ENCODE peak calls at places on chromosomes 3 and 15, in ten cellular contexts. Y is heart right ventricle; U is central memory CD8-positive, alpha-beta T cell; W is foreskin keratinocyte; R is body of pancreas; E is T-helper 17 cell; C is lower lobe of right lung; T is activated T-cell treated with anti-CD3 and anti-CD28 coated beads, Interleukin-2, amount 50 U/mL, for 72 hours; I is activated B cell treated with CpG ODN at 0.5 μM for 24 hours; P is activated CD8-positive, alpha-beta memory T cell treated with anti-CD3 and anti-CD28 coated beads, Interleukin-2, amount 10 ng/mL, durations not matched to agents 7 days and 5 days. B is an unnamed sample.
A peak's percentile ranks its signal among the peaks of the same experiment; 100 is the strongest.

GRCh38 chr15:81075272-81075671 is 58.8 kb upstream of the CFAP161 start:
- ATAC-seq in Y (no peak), U (no peak), W (no peak), R (no peak), E (no peak), C (no peak), T (no peak), I (no peak), P (no peak), B (no peak)

GRCh38 chr3:152284906-152285305 is 16.2 kb downstream of the MBNL1 start:
- ATAC-seq in Y (no peak), U (peak; percentile 75), W (no peak), R (no peak), E (peak; percentile 81), C (no peak), T (peak; percentile 76), I (no peak), P (peak; percentile 73), B (no peak)

GRCh38 chr3:45547764-45548683 is 46.5 kb upstream of the LIMD1 start:
- ATAC-seq in Y (no peak), U (no peak), W (no peak), R (peak; percentile 26), E (no peak), C (peak; percentile 60), T (no peak), I (peak; percentile 34), P (no peak), B (peak; percentile 44)

GRCh38 chr3:145489011-145489410 is 672.0 kb downstream of the PLOD2 start:
- ATAC-seq in Y (no peak), U (no peak), W (no peak), R (no peak), E (no peak), C (no peak), T (no peak), I (no peak), P (no peak), B (no peak)

GRCh38 chr3:187852842-187853727 is 107.8 kb upstream of the BCL6 start:
- ATAC-seq in Y (no peak), U (no peak), W (peak; percentile 86), R (no peak), E (no peak), C (peak; percentile 33), T (peak; percentile 69), I (no peak), P (no peak), B (no peak)

GRCh38 chr15:44082558-44083151 is 112.4 kb downstream of the FRMD5 start:
- ATAC-seq in Y (no peak), U (no peak), W (no peak), R (no peak), E (no peak), C (no peak), T (no peak), I (no peak), P (no peak), B (no peak)

GRCh38 chr15:92117301-92117731 is 263.8 kb downstream of the SLCO3A1 start:
- ATAC-seq in Y (no peak), U (no peak), W (no peak), R (peak; percentile 33), E (no peak), C (no peak), T (no peak), I (no peak), P (no peak), B (no peak)

GRCh38 chr3:76753599-76753998 is 286.3 kb upstream of the ROBO2 start:
- ATAC-seq in Y (no peak), U (no peak), W (no peak), R (no peak), E (no peak), C (no peak), T (no peak), I (no peak), P (no peak), B (no peak)

GRCh38 chr3:88385090-88385489 is 235.3 kb downstream of the C3orf38 start:
- ATAC-seq in Y (no peak), U (no peak), W (no peak), R (no peak), E (no peak), C (no peak), T (no peak), I (no peak), P (no peak), B (no peak)

GRCh38 chr3:123157598-123158287 is 44.0 kb upstream of the SEC22A start:
- ATAC-seq in Y (peak; percentile 22), U (no peak), W (no peak), R (peak; percentile 83), E (no peak), C (peak; percentile 17), T (no peak), I (no peak), P (no peak), B (no peak)

GRCh38 chr3:150373234-150373633 is 34.9 kb upstream of the TSC22D2 start:
- ATAC-seq in Y (no peak), U (no peak), W (no peak), R (no peak), E (no peak), C (no peak), T (no peak), I (no peak), P (no peak), B (no peak)

GRCh38 chr15:55816017-55816416 is 73.1 kb upstream of the PRTG start:
- ATAC-seq in Y (no peak), U (no peak), W (no peak), R (no peak), E (no peak), C (no peak), T (no peak), I (no peak), P (no peak), B (no peak)

GRCh38 chr3:100057716-100058575 is 56.4 kb downstream of the FILIP1L start:
- ATAC-seq in Y (peak; percentile 69), U (no peak), W (peak; percentile 38), R (no peak), E (no peak), C (no peak), T (no peak), I (no peak), P (no peak), B (no peak)

GRCh38 chr15:46111730-46112129 is 476.9 kb downstream of the SQOR start:
- ATAC-seq in Y (no peak), U (no peak), W (no peak), R (no peak), E (no peak), C (peak; percentile 61), T (no peak), I (no peak), P (no peak), B (no peak)

GRCh38 chr3:71099997-71100719 is 483.4 kb downstream of the FOXP1 start:
- ATAC-seq in Y (no peak), U (peak; percentile 36), W (no peak), R (no peak), E (peak; percentile 68), C (no peak), T (peak; percentile 61), I (peak; percentile 37), P (no peak), B (peak; percentile 83)

GRCh38 chr3:178260887-178261286 is 275.3 kb upstream of the KCNMB2 start:
- ATAC-seq in Y (no peak), U (no peak), W (no peak), R (no peak), E (no peak), C (no peak), T (no peak), I (no peak), P (no peak), B (no peak)

GRCh38 chr3:169117264-169117663 is 546.2 kb downstream of the MECOM start:
- ATAC-seq in Y (peak; percentile 81), U (no peak), W (no peak), R (peak; percentile 27), E (no peak), C (no peak), T (no peak), I (no peak), P (no peak), B (no peak)

GRCh38 chr3:169085827-169086226 is 577.7 kb downstream of the MECOM start:
- ATAC-seq in Y (no peak), U (no peak), W (peak; percentile 97), R (no peak), E (no peak), C (peak; percentile 47), T (no peak), I (no peak), P (no peak), B (no peak)

GRCh38 chr3:47152578-47152977 is 11.3 kb downstream of the SETD2 start:
- ATAC-seq in Y (no peak), U (no peak), W (no peak), R (no peak), E (no peak), C (no peak), T (no peak), I (no peak), P (no peak), B (no peak)

GRCh38 chr15:55282284-55282833 is 7.3 kb downstream of the RAB27A start:
- ATAC-seq in Y (no peak), U (peak; percentile 48), W (peak; percentile 71), R (peak; percentile 30), E (peak; percentile 52), C (peak; percentile 40), T (peak; percentile 14), I (no peak), P (peak; percentile 17), B (no peak)

GRCh38 chr15:72195101-72195511 is 2.5 kb downstream of the GRAMD2A start:
- ATAC-seq in Y (no peak), U (no peak), W (peak; percentile 57), R (no peak), E (no peak), C (peak; percentile 63), T (no peak), I (no peak), P (no peak), B (peak; percentile 31)

GRCh38 chr3:54004351-54004750 is 112.7 kb upstream of the SELENOK start:
- ATAC-seq in Y (no peak), U (no peak), W (no peak), R (no peak), E (no peak), C (no peak), T (no peak), I (no peak), P (no peak), B (no peak)

GRCh38 chr3:98978068-98978811 is 76.7 kb upstream of the DCBLD2 start:
- ATAC-seq in Y (no peak), U (no peak), W (no peak), R (no peak), E (no peak), C (no peak), T (no peak), I (no peak), P (no peak), B (no peak)

GRCh38 chr15:38685686-38686339 is 121.2 kb upstream of the RASGRP1 start:
- ATAC-seq in Y (no peak), U (peak; percentile 61), W (no peak), R (no peak), E (peak; percentile 73), C (no peak), T (peak; percentile 12), I (no peak), P (peak; percentile 21), B (no peak)

GRCh38 chr3:103495186-103495585 is 1060.4 kb downstream of the ZPLD1 start:
- ATAC-seq in Y (no peak), U (no peak), W (no peak), R (no peak), E (no peak), C (no peak), T (no peak), I (no peak), P (no peak), B (no peak)

GRCh38 chr3:108669211-108669610 is 79.7 kb downstream of the DZIP3 start:
- ATAC-seq in Y (no peak), U (no peak), W (no peak), R (no peak), E (no peak), C (no peak), T (no peak), I (peak; percentile 79), P (no peak), B (peak; percentile 50)

GRCh38 chr15:96052572-96053038 is 277.9 kb upstream of the NR2F2 start:
- ATAC-seq in Y (no peak), U (no peak), W (peak; percentile 65), R (peak; percentile 39), E (no peak), C (peak; percentile 66), T (no peak), I (no peak), P (no peak), B (peak; percentile 20)

GRCh38 chr3:155495387-155495786 is 201.9 kb upstream of the STRIT1 start:
- ATAC-seq in Y (no peak), U (no peak), W (no peak), R (no peak), E (no peak), C (no peak), T (peak; percentile 58), I (peak; percentile 74), P (no peak), B (peak; percentile 91)

B was measured in stimulated activated memory B cell treated with anti-CD40 and anti-IgM and Interleukin-4, amounts not matched to agents 10 μg/mL and 1 μg/mL and 100 μg/mL, for 72 hours.